ENCODE peak calls at places on chromosomes 12 and 14, in nine cellular contexts. One of them, this sample, is unnamed.
A peak's percentile ranks its signal among the peaks of the same experiment; 100 is the strongest.

GRCh38 chr12:18496156-18496555 is 234.8 kb downstream of the PIK3C2G start:
- DNase-seq in stomach: no peak
- DNase-seq in ovary: no peak
- DNase-seq in SJSA1: no peak
- DNase-seq in HAP-1: no peak
- DNase-seq in effector memory CD4-positive, alpha-beta T cell: no peak
- DNase-seq in adrenal gland: no peak
- DNase-seq in neural progenitor cell: no peak
- DNase-seq in cardiac muscle cell: peak; percentile 13
- DNase-seq in this sample: no peak

GRCh38 chr14:94864421-94865195 is 94.7 kb upstream of the GSC start:
- DNase-seq in stomach: no peak
- DNase-seq in ovary: no peak
- DNase-seq in SJSA1: no peak
- DNase-seq in HAP-1: no peak
- DNase-seq in effector memory CD4-positive, alpha-beta T cell: no peak
- DNase-seq in adrenal gland: no peak
- DNase-seq in neural progenitor cell: peak; percentile 36
- DNase-seq in cardiac muscle cell: no peak
- DNase-seq in this sample: no peak

GRCh38 chr12:28517101-28517500 is 326.8 kb downstream of the CCDC91 start:
- DNase-seq in stomach: no peak
- DNase-seq in ovary: no peak
- DNase-seq in SJSA1: no peak
- DNase-seq in HAP-1: no peak
- DNase-seq in effector memory CD4-positive, alpha-beta T cell: no peak
- DNase-seq in adrenal gland: no peak
- DNase-seq in neural progenitor cell: no peak
- DNase-seq in cardiac muscle cell: no peak
- DNase-seq in this sample: no peak

GRCh38 chr14:100362311-100362927 is 39.3 kb downstream of the SLC25A47 start:
- DNase-seq in stomach: no peak
- DNase-seq in ovary: no peak
- DNase-seq in SJSA1: peak; percentile 84
- DNase-seq in HAP-1: no peak
- DNase-seq in effector memory CD4-positive, alpha-beta T cell: no peak
- DNase-seq in adrenal gland: no peak
- DNase-seq in neural progenitor cell: peak; percentile 70
- DNase-seq in cardiac muscle cell: no peak
- DNase-seq in this sample: no peak

GRCh38 chr12:106645074-106645421 is 62.2 kb downstream of the RFX4 start:
- DNase-seq in stomach: peak; percentile 71
- DNase-seq in ovary: no peak
- DNase-seq in SJSA1: no peak
- DNase-seq in HAP-1: no peak
- DNase-seq in effector memory CD4-positive, alpha-beta T cell: no peak
- DNase-seq in adrenal gland: no peak
- DNase-seq in neural progenitor cell: no peak
- DNase-seq in cardiac muscle cell: peak; percentile 60
- DNase-seq in this sample: no peak

GRCh38 chr12:49626169-49626835 is 2.9 kb downstream of the PRPF40B start:
- DNase-seq in stomach: no peak
- DNase-seq in ovary: no peak
- DNase-seq in SJSA1: no peak
- DNase-seq in HAP-1: no peak
- DNase-seq in effector memory CD4-positive, alpha-beta T cell: no peak
- DNase-seq in adrenal gland: no peak
- DNase-seq in neural progenitor cell: no peak
- DNase-seq in cardiac muscle cell: no peak
- DNase-seq in this sample: no peak

GRCh38 chr12:106127289-106128126 is 11.2 kb downstream of the NUAK1 start:
- DNase-seq in stomach: no peak
- DNase-seq in ovary: peak; percentile 17
- DNase-seq in SJSA1: no peak
- DNase-seq in HAP-1: no peak
- DNase-seq in effector memory CD4-positive, alpha-beta T cell: no peak
- DNase-seq in adrenal gland: no peak
- DNase-seq in neural progenitor cell: no peak
- DNase-seq in cardiac muscle cell: no peak
- DNase-seq in this sample: no peak

GRCh38 chr14:90556050-90556477 is 159.2 kb downstream of the CALM1 start:
- DNase-seq in stomach: peak; percentile 57
- DNase-seq in ovary: no peak
- DNase-seq in SJSA1: no peak
- DNase-seq in HAP-1: no peak
- DNase-seq in effector memory CD4-positive, alpha-beta T cell: no peak
- DNase-seq in adrenal gland: peak; percentile 72
- DNase-seq in neural progenitor cell: peak; percentile 83
- DNase-seq in cardiac muscle cell: no peak
- DNase-seq in this sample: no peak

GRCh38 chr12:45433441-45433868 is 217.6 kb downstream of the ANO6 start:
- DNase-seq in stomach: no peak
- DNase-seq in ovary: no peak
- DNase-seq in SJSA1: no peak
- DNase-seq in HAP-1: no peak
- DNase-seq in effector memory CD4-positive, alpha-beta T cell: no peak
- DNase-seq in adrenal gland: no peak
- DNase-seq in neural progenitor cell: peak; percentile 84
- DNase-seq in cardiac muscle cell: no peak
- DNase-seq in this sample: peak; percentile 96

GRCh38 chr12:119334459-119335170 is at the start of gene CCDC60:
- DNase-seq in stomach: peak; percentile 41
- DNase-seq in ovary: no peak
- DNase-seq in SJSA1: no peak
- DNase-seq in HAP-1: no peak
- DNase-seq in effector memory CD4-positive, alpha-beta T cell: no peak
- DNase-seq in adrenal gland: peak; percentile 1
- DNase-seq in neural progenitor cell: peak; percentile 96
- DNase-seq in cardiac muscle cell: no peak
- DNase-seq in this sample: peak; percentile 72

GRCh38 chr12:52728374-52728773 is 25.1 kb upstream of the KRT77 start:
- DNase-seq in stomach: no peak
- DNase-seq in ovary: no peak
- DNase-seq in SJSA1: peak; percentile 78
- DNase-seq in HAP-1: no peak
- DNase-seq in effector memory CD4-positive, alpha-beta T cell: no peak
- DNase-seq in adrenal gland: no peak
- DNase-seq in neural progenitor cell: no peak
- DNase-seq in cardiac muscle cell: no peak
- DNase-seq in this sample: no peak

GRCh38 chr14:32352631-32353030 is 23.5 kb downstream of the AKAP6 start:
- DNase-seq in stomach: no peak
- DNase-seq in ovary: no peak
- DNase-seq in SJSA1: no peak
- DNase-seq in HAP-1: no peak
- DNase-seq in effector memory CD4-positive, alpha-beta T cell: no peak
- DNase-seq in adrenal gland: no peak
- DNase-seq in neural progenitor cell: no peak
- DNase-seq in cardiac muscle cell: peak; percentile 19
- DNase-seq in this sample: no peak

GRCh38 chr14:72606879-72607278 is 287.0 kb downstream of the DPF3 start:
- DNase-seq in stomach: no peak
- DNase-seq in ovary: no peak
- DNase-seq in SJSA1: no peak
- DNase-seq in HAP-1: no peak
- DNase-seq in effector memory CD4-positive, alpha-beta T cell: no peak
- DNase-seq in adrenal gland: no peak
- DNase-seq in neural progenitor cell: no peak
- DNase-seq in cardiac muscle cell: no peak
- DNase-seq in this sample: no peak

GRCh38 chr12:64633940-64634337 is 23.6 kb downstream of the RASSF3 start:
- DNase-seq in stomach: peak; percentile 74
- DNase-seq in ovary: peak; percentile 53
- DNase-seq in SJSA1: peak; percentile 47
- DNase-seq in HAP-1: no peak
- DNase-seq in effector memory CD4-positive, alpha-beta T cell: no peak
- DNase-seq in adrenal gland: peak; percentile 66
- DNase-seq in neural progenitor cell: no peak
- DNase-seq in cardiac muscle cell: peak; percentile 78
- DNase-seq in this sample: peak; percentile 53

GRCh38 chr12:52156757-52157565 is 34.9 kb downstream of the KRT80 start:
- DNase-seq in stomach: peak; percentile 85
- DNase-seq in ovary: peak; percentile 79
- DNase-seq in SJSA1: peak; percentile 56
- DNase-seq in HAP-1: peak; percentile 50
- DNase-seq in effector memory CD4-positive, alpha-beta T cell: peak; percentile 48
- DNase-seq in adrenal gland: peak; percentile 78
- DNase-seq in neural progenitor cell: peak; percentile 84
- DNase-seq in cardiac muscle cell: peak; percentile 66
- DNase-seq in this sample: peak; percentile 82

GRCh38 chr12:53756300-53757094 is 4.7 kb upstream of the CISTR start:
- DNase-seq in stomach: no peak
- DNase-seq in ovary: no peak
- DNase-seq in SJSA1: no peak
- DNase-seq in HAP-1: no peak
- DNase-seq in effector memory CD4-positive, alpha-beta T cell: no peak
- DNase-seq in adrenal gland: no peak
- DNase-seq in neural progenitor cell: peak; percentile 55
- DNase-seq in cardiac muscle cell: no peak
- DNase-seq in this sample: no peak

GRCh38 chr12:53755451-53756290 is 3.9 kb upstream of the CISTR start:
- DNase-seq in stomach: no peak
- DNase-seq in ovary: no peak
- DNase-seq in SJSA1: no peak
- DNase-seq in HAP-1: no peak
- DNase-seq in effector memory CD4-positive, alpha-beta T cell: no peak
- DNase-seq in adrenal gland: no peak
- DNase-seq in neural progenitor cell: no peak
- DNase-seq in cardiac muscle cell: no peak
- DNase-seq in this sample: no peak

GRCh38 chr12:53754196-53754595 is 2.4 kb upstream of the CISTR start:
- DNase-seq in stomach: no peak
- DNase-seq in ovary: no peak
- DNase-seq in SJSA1: no peak
- DNase-seq in HAP-1: no peak
- DNase-seq in effector memory CD4-positive, alpha-beta T cell: no peak
- DNase-seq in adrenal gland: no peak
- DNase-seq in neural progenitor cell: no peak
- DNase-seq in cardiac muscle cell: no peak
- DNase-seq in this sample: no peak

GRCh38 chr12:53752651-53753050 is 872 bp upstream of the CISTR start:
- DNase-seq in stomach: no peak
- DNase-seq in ovary: no peak
- DNase-seq in SJSA1: no peak
- DNase-seq in HAP-1: no peak
- DNase-seq in effector memory CD4-positive, alpha-beta T cell: no peak
- DNase-seq in adrenal gland: no peak
- DNase-seq in neural progenitor cell: no peak
- DNase-seq in cardiac muscle cell: no peak
- DNase-seq in this sample: no peak

DNA sequence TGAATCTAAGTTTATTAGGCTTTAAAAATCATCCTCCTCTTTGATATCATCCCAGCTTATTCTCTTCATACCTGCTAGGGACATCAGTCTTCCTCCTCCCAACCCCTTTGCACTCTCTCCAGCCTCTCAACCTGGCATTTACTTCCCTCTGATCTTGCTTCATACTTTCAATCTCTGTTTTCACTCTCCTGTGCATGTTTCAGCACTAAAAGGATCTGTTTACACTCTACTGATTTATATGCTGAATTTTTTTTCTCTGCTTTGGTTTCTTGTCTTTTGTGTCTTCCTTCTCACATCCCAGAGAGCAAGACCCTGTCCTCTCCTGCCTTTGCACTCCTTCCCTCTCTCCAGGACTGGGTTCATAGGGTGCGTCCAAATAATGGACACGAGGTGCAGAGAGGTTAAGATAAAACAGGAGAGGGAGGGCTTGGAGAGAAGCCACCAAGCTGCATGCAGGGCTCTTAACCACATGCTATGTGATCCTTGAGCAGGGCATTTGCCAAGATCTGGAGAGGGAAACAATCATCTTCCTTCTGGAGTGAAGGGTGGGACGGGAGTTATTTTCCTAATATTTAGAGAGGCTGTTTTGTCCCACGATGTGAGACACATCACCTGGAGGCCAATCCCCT is 3.0 kb upstream of the CISTR start:
- DNase-seq in stomach: peak; percentile 33
- DNase-seq in ovary: no peak
- DNase-seq in SJSA1: no peak
- DNase-seq in HAP-1: no peak
- DNase-seq in effector memory CD4-positive, alpha-beta T cell: no peak
- DNase-seq in adrenal gland: no peak
- DNase-seq in neural progenitor cell: no peak
- DNase-seq in cardiac muscle cell: peak; percentile 69
- DNase-seq in this sample: no peak
- H3K4me1 ChIP-seq in stomach: peaks cover 64% of the 10 kb centered on the region
- H3K4me1 ChIP-seq in ovary: peaks cover 4% of the 10 kb centered on the region
- H3K4me1 ChIP-seq in SJSA1: peaks cover 36% of the 10 kb centered on the region
- H3K4me1 ChIP-seq in HAP-1: peaks cover 6% of the 10 kb centered on the region
- H3K4me1 ChIP-seq in effector memory CD4-positive, alpha-beta T cell: peaks cover 26% of the 10 kb centered on the region
- H3K4me1 ChIP-seq in adrenal gland: peaks cover 11% of the 10 kb centered on the region
- H3K4me1 ChIP-seq in neural progenitor cell: peaks cover 69% of the 10 kb centered on the region
- H3K4me1 ChIP-seq in cardiac muscle cell: no peaks in the 10 kb centered on the region
- H3K4me1 ChIP-seq in this sample: no peaks in the 10 kb centered on the region

GRCh38 chr12:34294671-34295365 is 272.5 kb downstream of the ALG10 start:
- DNase-seq in stomach: no peak
- DNase-seq in ovary: peak; percentile 6
- DNase-seq in SJSA1: no peak
- DNase-seq in HAP-1: no peak
- DNase-seq in effector memory CD4-positive, alpha-beta T cell: no peak
- DNase-seq in adrenal gland: no peak
- DNase-seq in neural progenitor cell: no peak
- DNase-seq in cardiac muscle cell: no peak
- DNase-seq in this sample: peak; percentile 19
- H3K9me3 ChIP-seq in stomach: peaks cover 100% of the 10 kb centered on the region
- H3K9me3 ChIP-seq in ovary: no peaks in the 10 kb centered on the region
- H3K9me3 ChIP-seq in SJSA1: peaks cover 22% of the 10 kb centered on the region
- H3K9me3 ChIP-seq in HAP-1: no peaks in the 10 kb centered on the region
- H3K9me3 ChIP-seq in effector memory CD4-positive, alpha-beta T cell: no peaks in the 10 kb centered on the region
- H3K9me3 ChIP-seq in adrenal gland: no peaks in the 10 kb centered on the region
- H3K9me3 ChIP-seq in neural progenitor cell: no peaks in the 10 kb centered on the region
- H3K9me3 ChIP-seq in cardiac muscle cell: no peaks in the 10 kb centered on the region
- H3K9me3 ChIP-seq in this sample: peaks cover 38% of the 10 kb centered on the region

DNA sequence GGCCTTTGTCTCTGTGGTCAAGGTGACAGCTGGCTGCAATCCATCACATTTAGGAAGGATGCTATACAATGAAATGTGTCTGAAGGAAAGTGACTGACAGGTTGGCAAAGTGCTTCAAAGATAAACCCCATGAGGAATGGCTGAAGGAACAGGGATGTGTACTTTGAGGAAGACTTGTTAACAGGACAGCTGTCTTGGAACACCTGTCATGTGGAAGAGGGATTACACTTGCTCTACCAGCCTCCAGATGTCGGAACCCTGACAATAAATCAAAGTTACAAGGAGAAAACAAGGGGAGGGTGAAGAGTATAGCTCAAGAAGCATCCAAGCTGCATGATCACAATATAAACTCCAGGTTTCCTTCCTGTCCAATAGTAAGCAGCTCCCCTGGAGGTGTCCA is 147.8 kb upstream of the TMCC3 start:
- DNase-seq in stomach: no peak
- DNase-seq in ovary: no peak
- DNase-seq in SJSA1: no peak
- DNase-seq in HAP-1: no peak
- DNase-seq in effector memory CD4-positive, alpha-beta T cell: no peak
- DNase-seq in adrenal gland: no peak
- DNase-seq in neural progenitor cell: no peak
- DNase-seq in cardiac muscle cell: no peak
- DNase-seq in this sample: no peak
- H3K4me3 ChIP-seq in stomach: no peak overlapping the region
- H3K4me3 ChIP-seq in ovary: no peak overlapping the region
- H3K4me3 ChIP-seq in SJSA1: no peak overlapping the region
- H3K4me3 ChIP-seq in HAP-1: no peak overlapping the region
- H3K4me3 ChIP-seq in effector memory CD4-positive, alpha-beta T cell: no peak overlapping the region
- H3K4me3 ChIP-seq in adrenal gland: no peak overlapping the region
- H3K4me3 ChIP-seq in neural progenitor cell: no peak overlapping the region
- H3K4me3 ChIP-seq in cardiac muscle cell: no peak overlapping the region
- H3K4me3 ChIP-seq in this sample: no peak overlapping the region

GRCh38 chr14:73786942-73787759 is 64.5 kb upstream of the PTGR2 start:
- DNase-seq in stomach: peak; percentile 75
- DNase-seq in ovary: peak; percentile 74
- DNase-seq in SJSA1: peak; percentile 8
- DNase-seq in HAP-1: peak; percentile 38
- DNase-seq in effector memory CD4-positive, alpha-beta T cell: peak; percentile 48
- DNase-seq in adrenal gland: peak; percentile 73
- DNase-seq in neural progenitor cell: peak; percentile 83
- DNase-seq in cardiac muscle cell: peak; percentile 58
- DNase-seq in this sample: no peak
- H3K4me1 ChIP-seq in stomach: peaks cover 81% of the 10 kb centered on the region
- H3K4me1 ChIP-seq in ovary: peaks cover 34% of the 10 kb centered on the region
- H3K4me1 ChIP-seq in SJSA1: peaks cover 61% of the 10 kb centered on the region
- H3K4me1 ChIP-seq in HAP-1: peaks cover 37% of the 10 kb centered on the region
- H3K4me1 ChIP-seq in effector memory CD4-positive, alpha-beta T cell: peaks cover 39% of the 10 kb centered on the region
- H3K4me1 ChIP-seq in adrenal gland: peaks cover 39% of the 10 kb centered on the region
- H3K4me1 ChIP-seq in neural progenitor cell: peaks cover 43% of the 10 kb centered on the region
- H3K4me1 ChIP-seq in cardiac muscle cell: peaks cover 45% of the 10 kb centered on the region
- H3K4me1 ChIP-seq in this sample: peaks cover 57% of the 10 kb centered on the region

This sample was measured in Caco-2.